ENCODE peak calls at places on chromosomes 11 and 22, in six cellular contexts. I is CD8-positive, alpha-beta T cell; O is esophagus squamous epithelium; M is cardiac fibroblast; L is mammary epithelial cell; H is effector memory CD8-positive, alpha-beta T cell. U is an unnamed sample.

GRCh38 chr22:31082606-31083376 is 1.7 kb downstream of the SMTN start:
- DNase-seq in H (no peak), O (no peak), I (peak; percentile 64), L (peak; percentile 62), M (peak; percentile 79), U (peak; percentile 57)

GRCh38 chr22:20523118-20523983 is 15.9 kb downstream of the MED15 start:
- DNase-seq in M (peak; percentile 57), O (no peak), H (no peak), L (no peak), I (no peak), U (peak; percentile 36)

GRCh38 chr11:124725719-124726105 is 14.0 kb upstream of the NRGN start:
- DNase-seq in I (no peak), H (no peak), L (peak; percentile 65), M (peak; percentile 71), O (no peak), U (no peak)

GRCh38 chr11:129814244-129814992 is 1.2 kb upstream of the TMEM45B start:
- DNase-seq in L (no peak), H (peak; percentile 40), O (no peak), I (peak; percentile 75), M (no peak), U (peak; percentile 81)

GRCh38 chr22:48892571-48893287 is 934.9 kb downstream of the BRD1 start:
- DNase-seq in I (peak; percentile 19), O (no peak), M (no peak), H (no peak), L (no peak), U (no peak)

GRCh38 chr11:122995526-122995925 is 13.9 kb upstream of the BSX start:
- DNase-seq in M (no peak), I (no peak), O (no peak), L (no peak), H (no peak), U (no peak)

GRCh38 chr11:58003591-58003990 is 20.1 kb upstream of the OR9Q1 start:
- DNase-seq in I (no peak), H (no peak), M (no peak), L (no peak), O (no peak), U (no peak)

GRCh38 chr22:44572414-44573207 is 74.6 kb upstream of the RTL6 start:
- DNase-seq in O (no peak), I (no peak), M (no peak), H (no peak), L (peak; percentile 9), U (no peak)

GRCh38 chr22:23696326-23696851 is 5.6 kb downstream of the RGL4 start:
- DNase-seq in M (peak; percentile 39), O (peak; percentile 25), I (peak; percentile 86), L (no peak), H (peak; percentile 67), U (peak; percentile 89)

GRCh38 chr11:29432719-29433325 is 584.0 kb downstream of the KCNA4 start:
- DNase-seq in M (peak; percentile 45), O (no peak), L (peak; percentile 5), H (no peak), I (no peak), U (no peak)

GRCh38 chr22:46754110-46754799 is 8.2 kb upstream of the TBC1D22A start:
- DNase-seq in L (peak; percentile 94), M (peak; percentile 96), O (peak; percentile 65), H (no peak), I (no peak), U (peak; percentile 50)

GRCh38 chr11:64870176-64870892 is 8.1 kb downstream of the EHD1 start:
- DNase-seq in O (no peak), H (no peak), I (no peak), M (peak; percentile 70), L (peak; percentile 80), U (no peak)

GRCh38 chr22:19331474-19331873 is 40.0 kb upstream of the CLTCL1 start:
- DNase-seq in M (no peak), L (no peak), I (no peak), H (no peak), O (no peak), U (no peak)

GRCh38 chr11:76410771-76411423 is 29.8 kb downstream of the GVQW3 start:
- DNase-seq in M (no peak), L (no peak), I (no peak), H (no peak), O (no peak), U (no peak)

GRCh38 chr11:67179892-67180490 is 60.9 kb downstream of the KDM2A start:
- DNase-seq in M (no peak), L (no peak), H (no peak), I (no peak), O (no peak), U (no peak)

GRCh38 chr11:71488086-71488967 is 35.3 kb downstream of the NADSYN1 start:
- DNase-seq in H (no peak), O (no peak), L (peak; percentile 78), I (no peak), M (peak; percentile 51), U (no peak)

GRCh38 chr11:106217456-106217855 is 140.0 kb downstream of the AASDHPPT start:
- DNase-seq in H (no peak), L (no peak), O (no peak), I (no peak), M (no peak), U (no peak)

GRCh38 chr11:121459413-121460041 is 6.8 kb upstream of the SORL1-AS1 start:
- DNase-seq in H (peak; percentile 21), M (no peak), I (peak; percentile 75), O (no peak), L (no peak), U (peak; percentile 49)

GRCh38 chr11:76686261-76687079 is 15.9 kb upstream of the LRRC32 start:
- DNase-seq in H (no peak), I (peak; percentile 52), O (no peak), L (no peak), M (no peak), U (no peak)

GRCh38 chr11:73467505-73467904 is 91.3 kb downstream of the RELT start:
- DNase-seq in I (no peak), O (no peak), H (no peak), M (no peak), L (no peak), U (no peak)

GRCh38 chr11:65489061-65489705 is 9.7 kb upstream of the MALAT1 start:
- DNase-seq in M (peak; percentile 89), I (no peak), L (no peak), H (no peak), O (no peak), U (no peak)

GRCh38 chr11:65417221-65417701 is 5.3 kb upstream of the NEAT1 start:
- DNase-seq in M (no peak), I (peak; percentile 72), H (no peak), O (no peak), L (no peak), U (peak; percentile 39)

GRCh38 chr22:25804676-25805075 is 62.7 kb downstream of the MYO18B start:
- DNase-seq in H (no peak), M (no peak), I (no peak), O (no peak), L (no peak), U (no peak)

GRCh38 chr22:33397381-33397907 is 339.3 kb upstream of the SYN3 start:
- DNase-seq in I (no peak), H (no peak), O (no peak), M (no peak), L (no peak), U (no peak)